ENCODE peak calls at places on chromosomes 11 and 22, in five cellular contexts. H, X, M, O and N are unnamed samples.

GRCh38 chr11:17019231-17019630 is 5.0 kb upstream of the PLEKHA7 start:
- DNase-seq in H (no peak), X (no peak), M (no peak), O (no peak), N (no peak)

GRCh38 chr22:27748355-27749168 is 53.0 kb downstream of the MN1 start:
- DNase-seq in H (no peak), X (no peak), M (no peak), O (no peak), N (peak)

GRCh38 chr11:84247931-84248330 is 961.8 kb upstream of the CCDC90B start:
- DNase-seq in H (no peak), X (no peak), M (no peak), O (no peak), N (peak)

GRCh38 chr11:114398303-114398920 is 1.9 kb downstream of the C11orf71 start:
- DNase-seq in H (no peak), X (no peak), M (no peak), O (no peak), N (no peak)

GRCh38 chr11:111391328-111392124 is 12.5 kb upstream of the POU2AF1 start:
- DNase-seq in H (no peak), X (no peak), M (no peak), O (no peak), N (no peak)

GRCh38 chr11:122816701-122817100 is 21.6 kb upstream of the CRTAM start:
- DNase-seq in H (no peak), X (no peak), M (no peak), O (no peak), N (peak)

GRCh38 chr11:133163463-133164419 is 368.6 kb downstream of the OPCML start:
- DNase-seq in H (no peak), X (no peak), M (peak), O (no peak), N (peak)

GRCh38 chr11:115422013-115422697 is 82.1 kb downstream of the CADM1 start:
- DNase-seq in H (no peak), X (no peak), M (no peak), O (no peak), N (no peak)

GRCh38 chr11:35141538-35141937 is 2.6 kb downstream of the CD44 start:
- DNase-seq in H (peak), X (peak), M (no peak), O (peak), N (no peak)

GRCh38 chr11:20364412-20364792 is 888 bp downstream of the HTATIP2 start:
- DNase-seq in H (no peak), X (peak), M (no peak), O (no peak), N (no peak)

GRCh38 chr11:94511932-94512781 is at the start of gene C11orf97:
- DNase-seq in H (no peak), X (peak), M (peak), O (peak), N (peak)

DNA sequence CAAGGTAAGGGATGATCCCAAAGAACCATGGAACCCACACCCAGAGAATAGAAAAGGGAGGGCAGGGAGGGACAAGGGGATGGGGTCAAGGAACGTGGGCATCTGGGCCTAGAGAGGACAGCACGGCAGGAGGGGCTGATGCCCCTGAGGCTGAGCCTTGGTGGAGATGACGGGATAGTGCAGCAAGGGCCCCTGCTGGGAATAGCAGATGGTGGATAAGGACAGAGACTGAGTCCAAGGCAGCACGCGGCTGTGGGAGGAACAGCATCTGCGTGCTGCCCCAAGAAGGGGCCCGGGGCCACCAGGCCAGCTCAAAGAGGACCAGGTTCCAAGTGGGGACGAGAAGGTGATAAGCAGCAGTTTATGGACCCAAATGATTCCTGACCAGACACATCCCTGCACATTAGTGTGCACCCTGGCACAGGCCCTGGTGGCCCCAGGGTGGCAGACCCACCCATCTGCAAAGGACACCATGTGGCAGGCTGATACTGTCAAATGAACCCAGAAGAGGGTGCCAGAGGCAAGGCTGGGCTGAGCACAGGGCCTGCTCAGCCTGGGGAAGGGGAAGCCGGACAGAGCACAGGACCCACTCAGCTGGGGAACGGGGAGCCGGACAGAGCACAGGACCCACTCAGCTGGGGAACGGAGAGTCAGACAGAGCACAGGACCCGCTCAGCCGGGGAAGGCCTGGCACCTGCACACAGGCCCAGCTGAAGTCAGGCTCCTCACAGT is 12.8 kb upstream of the TESMIN start:
- DNase-seq in H (no peak), X (no peak), M (no peak), O (no peak), N (no peak)
- TF ChIP-seq CTCF in H (peak), X (no peak), M (peak), O (no peak), N (no peak)

GRCh38 chr11:46120361-46120710 is 918 bp downstream of the PHF21A start:
- DNase-seq in H (no peak), X (peak), M (no peak), O (peak), N (no peak)

GRCh38 chr11:46119352-46120216 is 1.7 kb downstream of the PHF21A start:
- DNase-seq in H (no peak), X (peak), M (peak), O (peak), N (peak)

GRCh38 chr11:46119053-46119351 is 2.3 kb downstream of the PHF21A start:
- DNase-seq in H (no peak), X (no peak), M (no peak), O (no peak), N (no peak)

GRCh38 chr11:46116007-46116711 is 5.1 kb downstream of the PHF21A start:
- DNase-seq in H (no peak), X (no peak), M (peak), O (no peak), N (no peak)

DNA sequence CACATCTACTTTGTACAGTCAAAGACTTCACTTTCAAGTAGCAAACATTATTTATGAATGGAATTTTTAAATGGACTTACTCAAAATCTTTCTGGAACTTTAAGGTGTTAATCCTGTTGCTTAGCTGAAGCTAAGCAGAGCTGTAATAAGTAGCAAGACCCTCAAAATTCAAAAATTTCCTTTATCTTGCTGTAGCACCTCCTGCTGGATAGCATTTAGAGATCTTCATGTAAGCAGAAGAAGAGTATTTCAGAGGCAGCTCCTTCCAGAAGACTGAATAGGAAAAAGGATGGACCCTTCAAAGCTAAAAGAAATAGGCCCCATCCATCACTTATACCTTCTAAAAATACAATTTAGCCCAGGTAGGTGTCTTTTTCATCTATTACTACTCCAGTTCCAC is 3.4 kb downstream of the PHF21A start:
- DNase-seq in H (no peak), X (no peak), M (no peak), O (no peak), N (peak)
- H3K4me3 ChIP-seq in H (no peak), X (no peak), M (peak), O (no peak), N (peak)

DNA sequence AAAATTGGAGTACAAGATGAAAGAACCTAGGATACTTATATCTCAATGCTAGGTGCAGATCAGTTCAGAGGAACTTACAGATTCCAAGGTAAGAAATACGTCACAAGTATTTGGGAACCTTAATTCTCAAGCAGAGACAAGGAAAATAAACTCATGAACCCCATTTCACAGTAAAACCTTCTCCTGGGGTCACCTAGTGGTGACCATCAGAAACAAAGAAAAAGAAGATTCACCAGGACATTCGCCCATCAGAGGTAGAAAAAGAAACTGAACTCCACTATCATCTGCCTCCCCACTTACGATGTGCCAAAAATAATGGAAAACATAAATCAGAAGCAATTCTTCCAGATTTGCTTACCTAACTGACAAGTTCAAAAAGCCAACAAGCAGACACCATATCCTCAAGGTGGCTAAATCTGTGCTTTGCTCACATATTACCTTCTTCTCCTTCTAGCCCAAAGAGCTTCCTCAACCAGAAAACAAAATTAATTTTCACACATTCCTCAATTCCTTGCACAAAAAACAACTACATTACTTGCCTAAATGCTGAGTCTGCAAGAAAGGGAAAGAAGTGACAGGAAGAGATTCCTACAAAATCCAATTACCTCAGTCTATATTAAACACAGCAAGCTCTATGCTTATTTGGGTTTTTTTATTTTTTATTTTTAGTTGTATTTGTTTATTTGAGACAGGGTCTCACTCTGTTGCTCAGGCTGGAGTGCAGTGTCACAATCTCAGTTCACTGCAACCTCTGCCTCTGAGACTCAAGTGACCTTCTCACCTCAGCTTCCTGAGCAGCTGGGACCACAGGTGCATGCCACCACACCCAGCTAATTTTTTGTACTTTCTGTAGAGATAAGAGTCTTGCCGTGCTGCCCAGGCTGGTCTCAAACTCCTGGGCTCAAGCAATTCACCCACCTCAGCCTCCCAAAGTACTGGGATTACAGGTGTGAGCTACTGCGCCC is 4.7 kb downstream of the DENND5A start:
- DNase-seq in H (no peak), X (no peak), M (peak), O (no peak), N (no peak)
- TF ChIP-seq CTCF in H (peak), X (no peak), M (peak), O (no peak), N (peak)

GRCh38 chr11:2211113-2211971 is 39.7 kb upstream of the TH start:
- DNase-seq in H (peak), X (peak), M (no peak), O (peak), N (no peak)

GRCh38 chr11:2213890-2214526 is 42.4 kb upstream of the TH start:
- DNase-seq in H (peak), X (no peak), M (no peak), O (no peak), N (no peak)

GRCh38 chr11:2214527-2215229 is 43.1 kb upstream of the TH start:
- DNase-seq in H (peak), X (no peak), M (no peak), O (no peak), N (no peak)

GRCh38 chr11:2213384-2213842 is 41.8 kb upstream of the TH start:
- DNase-seq in H (peak), X (no peak), M (no peak), O (no peak), N (no peak)

DNA sequence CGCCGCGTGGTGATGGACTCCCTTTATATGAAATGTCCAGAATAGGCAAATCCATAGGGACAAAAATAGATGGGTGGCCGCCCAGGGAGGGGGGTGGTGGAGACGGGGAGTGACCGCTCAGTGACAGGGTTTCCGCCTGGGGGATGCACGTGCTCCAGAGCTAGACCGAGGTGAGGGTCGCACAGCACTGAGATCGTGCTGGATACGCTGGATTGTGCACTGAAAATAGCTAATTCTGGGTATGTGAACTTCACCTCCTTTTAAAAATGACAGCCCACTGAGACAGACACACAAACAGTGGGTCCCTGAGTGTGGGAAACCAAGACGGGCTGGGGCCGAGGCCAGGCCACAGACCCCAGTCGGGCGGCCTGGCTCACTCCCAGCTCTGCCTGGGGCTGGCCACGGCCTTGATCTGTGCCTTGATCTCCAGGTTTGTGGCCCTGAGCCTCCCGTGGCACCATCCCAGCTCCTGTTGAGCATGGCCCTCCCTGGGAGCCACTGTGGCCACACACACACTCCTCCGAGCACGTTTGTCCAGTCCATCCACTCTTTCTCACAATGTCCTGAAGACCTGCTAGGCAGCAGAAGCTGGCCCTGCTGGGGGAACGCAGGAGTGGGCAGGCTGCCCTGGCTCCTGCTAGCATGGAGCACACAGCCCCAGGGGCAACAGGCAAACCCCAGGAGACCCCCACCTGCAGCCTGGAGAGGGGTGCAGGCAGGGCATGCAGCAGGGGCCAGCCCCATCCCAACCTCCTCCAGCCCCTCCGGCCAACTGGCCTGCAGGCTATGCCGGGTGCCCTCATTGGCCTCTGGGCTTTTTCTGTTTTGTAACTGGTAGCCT is 41.0 kb upstream of the TH start:
- DNase-seq in H (peak), X (no peak), M (no peak), O (no peak), N (no peak)
- H3K4me3 ChIP-seq in H (no peak), X (no peak), M (no peak), O (no peak), N (no peak)

GRCh38 chr11:13152736-13153541 is 124.7 kb upstream of the BMAL1 start:
- DNase-seq in H (no peak), X (no peak), M (no peak), O (no peak), N (peak)
- TF ChIP-seq CTCF in H (peak), X (peak), M (peak), O (no peak), N (peak)

GRCh38 chr22:20441631-20442484 is 4.2 kb upstream of the SCARF2 start:
- DNase-seq in H (no peak), X (no peak), M (no peak), O (no peak), N (peak)

GRCh38 chr22:20438678-20439492 is 1.3 kb upstream of the SCARF2 start:
- DNase-seq in H (no peak), X (no peak), M (no peak), O (no peak), N (peak)

GRCh38 chr22:20440637-20441591 is 3.3 kb upstream of the SCARF2 start:
- DNase-seq in H (no peak), X (no peak), M (no peak), O (no peak), N (no peak)

GRCh38 chr22:20439556-20439927 is 1.9 kb upstream of the SCARF2 start:
- DNase-seq in H (no peak), X (no peak), M (no peak), O (no peak), N (no peak)

DNA sequence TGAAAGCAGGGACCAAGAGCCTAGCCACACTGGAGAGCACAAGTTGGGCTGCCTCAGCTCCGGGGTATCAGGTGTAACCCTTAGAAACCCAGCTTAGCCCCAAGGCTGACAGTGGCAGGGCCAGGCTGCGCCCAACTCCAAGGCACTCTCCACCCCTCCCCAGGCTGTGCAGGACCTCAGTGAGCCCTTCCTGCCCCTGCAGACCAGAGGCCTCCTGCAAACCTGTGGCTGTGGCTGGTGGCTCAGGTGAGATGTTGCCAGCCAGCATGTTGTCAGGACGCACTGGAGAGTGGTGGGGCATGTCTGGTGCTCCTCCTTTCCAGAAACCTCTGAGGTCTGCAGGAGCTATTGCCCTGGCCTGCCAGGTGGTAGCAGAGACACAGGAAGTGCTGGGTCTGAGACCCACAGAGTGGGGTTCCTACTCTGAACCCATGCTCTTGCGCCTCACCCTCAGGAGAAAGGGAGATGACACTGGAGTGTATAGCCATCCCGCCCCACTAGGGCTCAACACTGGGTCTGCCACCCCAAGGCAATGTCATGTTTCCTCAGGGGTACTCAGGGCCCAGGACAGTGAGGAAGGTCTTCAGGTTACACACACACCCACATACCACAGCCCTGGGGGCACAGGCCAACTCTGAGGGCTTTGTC is 2.4 kb upstream of the SCARF2 start:
- DNase-seq in H (no peak), X (no peak), M (no peak), O (no peak), N (no peak)
- H3K4me3 ChIP-seq in H (no peak), X (no peak), M (no peak), O (no peak), N (no peak)